ENCODE peak calls at places on chromosomes 7 and 10, in eight cellular contexts. N, H, C, B, D, U, S and W are unnamed samples.

GRCh38 chr10:3955954-3956617 is 171.1 kb upstream of the KLF6 start:
- DNase-seq in N (no peak), H (no peak), C (no peak), B (no peak), D (no peak), U (no peak), S (peak), W (peak)

GRCh38 chr10:15898046-15898445 is 37.7 kb upstream of the MINDY3 start:
- DNase-seq in N (peak), H (no peak), C (peak), B (no peak), D (no peak), U (no peak), S (peak), W (no peak)

GRCh38 chr10:12194752-12195271 is 879 bp downstream of the NUDT5 start:
- DNase-seq in N (peak), H (peak), C (no peak), B (peak), D (no peak), U (no peak), S (peak), W (no peak)

GRCh38 chr10:970311-971149 is 17.7 kb upstream of the GTPBP4 start:
- DNase-seq in N (peak), H (no peak), C (no peak), B (no peak), D (no peak), U (no peak), S (no peak), W (no peak)

GRCh38 chr7:19210883-19211282 is 65.7 kb upstream of the FERD3L start:
- DNase-seq in N (no peak), H (no peak), C (no peak), B (no peak), D (no peak), U (no peak), S (no peak), W (no peak)

GRCh38 chr7:95011156-95011928 is 103.9 kb downstream of the PPP1R9A start:
- DNase-seq in N (peak), H (no peak), C (no peak), B (no peak), D (peak), U (no peak), S (peak), W (no peak)

GRCh38 chr10:132918264-132918616 is 24.1 kb downstream of the CFAP46 start:
- DNase-seq in N (no peak), H (no peak), C (no peak), B (no peak), D (no peak), U (no peak), S (no peak), W (no peak)

GRCh38 chr7:16905300-16906044 is 23.7 kb upstream of the AGR3 start:
- DNase-seq in N (peak), H (no peak), C (no peak), B (no peak), D (no peak), U (no peak), S (peak), W (no peak)

GRCh38 chr10:18959369-18959768 is 89.2 kb upstream of the MALRD1 start:
- DNase-seq in N (no peak), H (no peak), C (no peak), B (no peak), D (no peak), U (no peak), S (no peak), W (no peak)

GRCh38 chr10:90862908-90863514 is 5.2 kb upstream of the HTR7 start:
- DNase-seq in N (peak), H (no peak), C (peak), B (no peak), D (no peak), U (no peak), S (peak), W (no peak)

GRCh38 chr7:120819861-120820260 is 38.1 kb downstream of the TSPAN12 start:
- DNase-seq in N (no peak), H (no peak), C (no peak), B (no peak), D (no peak), U (no peak), S (no peak), W (no peak)

GRCh38 chr7:139108256-139109187 is 998 bp downstream of the ZC3HAV1 start:
- DNase-seq in N (peak), H (no peak), C (no peak), B (peak), D (no peak), U (no peak), S (peak), W (no peak)

GRCh38 chr7:79612027-79612426 is 158.6 kb upstream of the MAGI2 start:
- DNase-seq in N (no peak), H (no peak), C (no peak), B (no peak), D (no peak), U (no peak), S (no peak), W (no peak)

GRCh38 chr7:7335909-7336308 is 153.6 kb downstream of the C1GALT1 start:
- DNase-seq in N (no peak), H (no peak), C (no peak), B (no peak), D (no peak), U (no peak), S (no peak), W (no peak)

GRCh38 chr7:27303021-27303420 is 60.4 kb downstream of the EVX1 start:
- DNase-seq in N (peak), H (no peak), C (no peak), B (no peak), D (no peak), U (no peak), S (peak), W (no peak)